ENCODE peak calls at places on chromosomes 5 and 9, in nine cellular contexts. E is GM20000; M is T-cell; P is activated CD8-positive, alpha-beta memory T cell treated with anti-CD3 and anti-CD28 coated beads, Interleukin-2, amount 50 U/mL, for 48 hours; W is psoas muscle; R is fibroblast of lung; U is AG10803; Q is ureter; J is brain microvascular endothelial cell. N is an unnamed sample.

GRCh38 chr9:20989923-20990341 is 41.5 kb downstream of the HACD4 start:
- DNase-seq in E (no peak), M (no peak), P (no peak), W (peak; percentile 29), R (no peak), U (no peak), Q (no peak), J (no peak), N (no peak)

GRCh38 chr5:9947944-9948343 is 301.7 kb downstream of the ATPSCKMT start:
- DNase-seq in E (no peak), M (no peak), P (no peak), W (no peak), R (no peak), U (no peak), Q (no peak), J (no peak), N (no peak)

GRCh38 chr9:91817493-91818225 is 132.4 kb downstream of the ROR2 start:
- DNase-seq in E (no peak), M (no peak), P (no peak), W (no peak), R (peak; percentile 100), U (peak; percentile 86), Q (no peak), J (peak; percentile 30), N (no peak)

GRCh38 chr9:93617273-93617672 is 40.9 kb downstream of the PHF2 start:
- DNase-seq in E (no peak), M (no peak), P (no peak), W (no peak), R (no peak), U (no peak), Q (no peak), J (no peak), N (no peak)

GRCh38 chr5:39093351-39093749 is 19.2 kb upstream of the RICTOR start:
- DNase-seq in E (no peak), M (no peak), P (no peak), W (no peak), R (no peak), U (no peak), Q (no peak), J (peak; percentile 36), N (no peak)

GRCh38 chr9:113988951-113989780 is 88.9 kb downstream of the AMBP start:
- DNase-seq in E (no peak), M (no peak), P (no peak), W (peak; percentile 81), R (peak; percentile 59), U (peak; percentile 76), Q (peak; percentile 64), J (no peak), N (no peak)

GRCh38 chr9:81150016-81150625 is 539.2 kb downstream of the TLE1 start:
- DNase-seq in E (no peak), M (no peak), P (no peak), W (no peak), R (no peak), U (no peak), Q (no peak), J (no peak), N (no peak)

GRCh38 chr5:167513383-167513782 is 778.1 kb upstream of the WWC1 start:
- DNase-seq in E (no peak), M (no peak), P (no peak), W (no peak), R (no peak), U (no peak), Q (no peak), J (no peak), N (no peak)

GRCh38 chr5:36378551-36378950 is 76.8 kb upstream of the RANBP3L start:
- DNase-seq in E (no peak), M (no peak), P (no peak), W (no peak), R (peak; percentile 24), U (peak; percentile 53), Q (no peak), J (no peak), N (no peak)

GRCh38 chr5:90020575-90021535 is 388.7 kb downstream of the CETN3 start:
- DNase-seq in E (peak; percentile 20), M (no peak), P (no peak), W (no peak), R (peak; percentile 92), U (peak; percentile 67), Q (no peak), J (peak; percentile 75), N (no peak)

GRCh38 chr9:91660295-91660589 is 236.6 kb upstream of the NFIL3 start:
- DNase-seq in E (no peak), M (no peak), P (no peak), W (no peak), R (no peak), U (no peak), Q (no peak), J (no peak), N (no peak)

GRCh38 chr9:1490341-1491115 is 440.4 kb downstream of the DMRT2 start:
- DNase-seq in E (peak; percentile 17), M (no peak), P (no peak), W (no peak), R (peak; percentile 62), U (peak; percentile 3), Q (no peak), J (no peak), N (no peak)

GRCh38 chr9:136939996-136940525 is 4.5 kb downstream of the FBXW5 start:
- DNase-seq in E (no peak), M (no peak), P (no peak), W (peak; percentile 84), R (no peak), U (no peak), Q (no peak), J (no peak), N (no peak)

GRCh38 chr9:133684461-133685361 is 48.5 kb downstream of the DBH start:
- DNase-seq in E (no peak), M (no peak), P (no peak), W (peak; percentile 8), R (no peak), U (no peak), Q (no peak), J (no peak), N (peak; percentile 16)

GRCh38 chr5:101838329-101838964 is 457.6 kb downstream of the SLCO4C1 start:
- DNase-seq in E (no peak), M (no peak), P (no peak), W (no peak), R (peak; percentile 58), U (no peak), Q (no peak), J (no peak), N (no peak)